ENCODE peak calls at places on chromosomes 16 and 17, in five cellular contexts. One of them, this sample, is unnamed. For H3K36me3, the result is how much of the 10 kb centered on the place peaks cover.

GRCh38 chr17:80887639-80888175 is 103.9 kb upstream of the CHMP6 start:
- DNase-seq in left lung: peak
- DNase-seq in heart left ventricle: no peak
- DNase-seq in transverse colon: no peak
- DNase-seq in pancreas: peak
- DNase-seq in this sample: no peak

GRCh38 chr17:82560802-82561428 is 41.4 kb downstream of the FOXK2 start:
- DNase-seq in left lung: no peak
- DNase-seq in heart left ventricle: no peak
- DNase-seq in transverse colon: no peak
- DNase-seq in pancreas: no peak
- DNase-seq in this sample: no peak

GRCh38 chr16:78770353-78771091 is 671.1 kb downstream of the WWOX start:
- DNase-seq in left lung: peak
- DNase-seq in heart left ventricle: peak
- DNase-seq in transverse colon: peak
- DNase-seq in pancreas: peak
- DNase-seq in this sample: peak

GRCh38 chr16:1279081-1279944 is 23.4 kb downstream of the TPSD1 start:
- DNase-seq in left lung: no peak
- DNase-seq in heart left ventricle: no peak
- DNase-seq in transverse colon: no peak
- DNase-seq in pancreas: peak
- DNase-seq in this sample: no peak

GRCh38 chr16:79757968-79758367 is 157.4 kb upstream of the MAF start:
- DNase-seq in left lung: no peak
- DNase-seq in heart left ventricle: no peak
- DNase-seq in transverse colon: no peak
- DNase-seq in pancreas: no peak
- DNase-seq in this sample: no peak

GRCh38 chr17:67328026-67328425 is 38.4 kb downstream of the PSMD12 start:
- DNase-seq in left lung: no peak
- DNase-seq in heart left ventricle: no peak
- DNase-seq in transverse colon: no peak
- DNase-seq in pancreas: no peak
- DNase-seq in this sample: no peak

GRCh38 chr17:48624544-48625501 is 1.3 kb downstream of the HOXB9 start:
- DNase-seq in left lung: no peak
- DNase-seq in heart left ventricle: no peak
- DNase-seq in transverse colon: peak
- DNase-seq in pancreas: peak
- DNase-seq in this sample: no peak

GRCh38 chr17:77479817-77480508 is 339.2 kb downstream of the SEC14L1 start:
- DNase-seq in left lung: peak
- DNase-seq in heart left ventricle: peak
- DNase-seq in transverse colon: no peak
- DNase-seq in pancreas: no peak
- DNase-seq in this sample: no peak

GRCh38 chr16:590165-590874 is 454 bp downstream of the RAB40C start:
- DNase-seq in left lung: peak
- DNase-seq in heart left ventricle: peak
- DNase-seq in transverse colon: no peak
- DNase-seq in pancreas: peak
- DNase-seq in this sample: no peak

GRCh38 chr17:13746379-13746778 is 144.7 kb upstream of the HS3ST3A1 start:
- DNase-seq in left lung: no peak
- DNase-seq in heart left ventricle: peak
- DNase-seq in transverse colon: no peak
- DNase-seq in pancreas: no peak
- DNase-seq in this sample: no peak
- H3K36me3 ChIP-seq in left lung: under half
- H3K36me3 ChIP-seq in heart left ventricle: under half
- H3K36me3 ChIP-seq in transverse colon: under half
- H3K36me3 ChIP-seq in pancreas: under half
- H3K36me3 ChIP-seq in this sample: under half

GRCh38 chr17:5540321-5540720 is 44.0 kb downstream of the NLRP1 start:
- DNase-seq in left lung: no peak
- DNase-seq in heart left ventricle: no peak
- DNase-seq in transverse colon: no peak
- DNase-seq in pancreas: no peak
- DNase-seq in this sample: no peak

GRCh38 chr17:5541610-5542202 is 42.6 kb downstream of the NLRP1 start:
- DNase-seq in left lung: no peak
- DNase-seq in heart left ventricle: no peak
- DNase-seq in transverse colon: no peak
- DNase-seq in pancreas: no peak
- DNase-seq in this sample: no peak

GRCh38 chr17:5544115-5544514 is 40.2 kb downstream of the NLRP1 start:
- DNase-seq in left lung: no peak
- DNase-seq in heart left ventricle: no peak
- DNase-seq in transverse colon: no peak
- DNase-seq in pancreas: no peak
- DNase-seq in this sample: no peak

GRCh38 chr17:5545051-5545987 is 39.0 kb downstream of the NLRP1 start:
- DNase-seq in left lung: no peak
- DNase-seq in heart left ventricle: no peak
- DNase-seq in transverse colon: no peak
- DNase-seq in pancreas: no peak
- DNase-seq in this sample: no peak
- H3K36me3 ChIP-seq in left lung: under half
- H3K36me3 ChIP-seq in heart left ventricle: under half
- H3K36me3 ChIP-seq in transverse colon: under half
- H3K36me3 ChIP-seq in pancreas: under half
- H3K36me3 ChIP-seq in this sample: under half

GRCh38 chr16:4883501-4883900 is 36.2 kb downstream of the UBN1 start:
- DNase-seq in left lung: no peak
- DNase-seq in heart left ventricle: no peak
- DNase-seq in transverse colon: no peak
- DNase-seq in pancreas: no peak
- DNase-seq in this sample: no peak

GRCh38 chr16:4886151-4886550 is 38.9 kb downstream of the UBN1 start:
- DNase-seq in left lung: no peak
- DNase-seq in heart left ventricle: no peak
- DNase-seq in transverse colon: no peak
- DNase-seq in pancreas: no peak
- DNase-seq in this sample: no peak

GRCh38 chr16:4884972-4885874 is 37.9 kb downstream of the UBN1 start:
- DNase-seq in left lung: no peak
- DNase-seq in heart left ventricle: no peak
- DNase-seq in transverse colon: no peak
- DNase-seq in pancreas: no peak
- DNase-seq in this sample: no peak

GRCh38 chr16:4882633-4883285 is 35.5 kb downstream of the UBN1 start:
- DNase-seq in left lung: no peak
- DNase-seq in heart left ventricle: peak
- DNase-seq in transverse colon: no peak
- DNase-seq in pancreas: no peak
- DNase-seq in this sample: peak

GRCh38 chr16:4884209-4884608 is 36.9 kb downstream of the UBN1 start:
- DNase-seq in left lung: no peak
- DNase-seq in heart left ventricle: no peak
- DNase-seq in transverse colon: no peak
- DNase-seq in pancreas: no peak
- DNase-seq in this sample: no peak
- H3K36me3 ChIP-seq in left lung: under half
- H3K36me3 ChIP-seq in heart left ventricle: under half
- H3K36me3 ChIP-seq in transverse colon: under half
- H3K36me3 ChIP-seq in pancreas: under half
- H3K36me3 ChIP-seq in this sample: under half

GRCh38 chr16:3469736-3470135 is 25.6 kb downstream of the C16orf90 start:
- DNase-seq in left lung: no peak
- DNase-seq in heart left ventricle: no peak
- DNase-seq in transverse colon: no peak
- DNase-seq in pancreas: no peak
- DNase-seq in this sample: no peak

GRCh38 chr16:3471518-3472176 is 23.6 kb downstream of the C16orf90 start:
- DNase-seq in left lung: no peak
- DNase-seq in heart left ventricle: no peak
- DNase-seq in transverse colon: no peak
- DNase-seq in pancreas: no peak
- DNase-seq in this sample: no peak

GRCh38 chr16:3468501-3468900 is 25.0 kb downstream of the NAA60 start:
- DNase-seq in left lung: no peak
- DNase-seq in heart left ventricle: no peak
- DNase-seq in transverse colon: no peak
- DNase-seq in pancreas: no peak
- DNase-seq in this sample: no peak

GRCh38 chr16:3472878-3473595 is 22.3 kb downstream of the C16orf90 start:
- DNase-seq in left lung: no peak
- DNase-seq in heart left ventricle: no peak
- DNase-seq in transverse colon: no peak
- DNase-seq in pancreas: no peak
- DNase-seq in this sample: no peak

GRCh38 chr16:3470723-3471122 is 24.6 kb downstream of the C16orf90 start:
- DNase-seq in left lung: no peak
- DNase-seq in heart left ventricle: no peak
- DNase-seq in transverse colon: no peak
- DNase-seq in pancreas: no peak
- DNase-seq in this sample: no peak
- H3K36me3 ChIP-seq in left lung: under half
- H3K36me3 ChIP-seq in heart left ventricle: under half
- H3K36me3 ChIP-seq in transverse colon: under half
- H3K36me3 ChIP-seq in pancreas: under half
- H3K36me3 ChIP-seq in this sample: under half

GRCh38 chr17:64747938-64748540 is 85.9 kb upstream of the SMURF2 start:
- DNase-seq in left lung: no peak
- DNase-seq in heart left ventricle: no peak
- DNase-seq in transverse colon: no peak
- DNase-seq in pancreas: no peak
- DNase-seq in this sample: no peak

GRCh38 chr17:64750891-64751677 is 89.0 kb upstream of the SMURF2 start:
- DNase-seq in left lung: no peak
- DNase-seq in heart left ventricle: no peak
- DNase-seq in transverse colon: no peak
- DNase-seq in pancreas: no peak
- DNase-seq in this sample: no peak

GRCh38 chr17:64750478-64750877 is 88.4 kb upstream of the SMURF2 start:
- DNase-seq in left lung: no peak
- DNase-seq in heart left ventricle: no peak
- DNase-seq in transverse colon: no peak
- DNase-seq in pancreas: no peak
- DNase-seq in this sample: no peak
- H3K36me3 ChIP-seq in left lung: under half
- H3K36me3 ChIP-seq in heart left ventricle: under half
- H3K36me3 ChIP-seq in transverse colon: under half
- H3K36me3 ChIP-seq in pancreas: under half
- H3K36me3 ChIP-seq in this sample: under half

This sample was measured in testis.